ENCODE peak calls at places on chromosomes 12 and 14, in five cellular contexts. S, Y, F, G and A are unnamed samples.

GRCh38 chr14:75559451-75560187 is 18.8 kb upstream of the FLVCR2 start:
- DNase-seq in Y (no peak), G (no peak), F (no peak), S (no peak), A (no peak)

GRCh38 chr14:90034835-90035525 is 26.8 kb upstream of the KCNK13 start:
- DNase-seq in G (no peak), Y (no peak), F (no peak), S (no peak), A (no peak)

GRCh38 chr12:9051156-9051545 is 61.8 kb downstream of the KLRG1 start:
- DNase-seq in F (no peak), G (no peak), S (no peak), Y (no peak), A (no peak)

GRCh38 chr14:35506927-35507326 is 27.0 kb upstream of the INSM2 start:
- DNase-seq in S (no peak), G (no peak), Y (no peak), F (no peak), A (no peak)

GRCh38 chr14:91509878-91510170 is 286 bp downstream of the PPP4R3A start:
- DNase-seq in Y (no peak), S (no peak), G (no peak), F (no peak), A (no peak)

GRCh38 chr12:69641546-69641945 is 30.8 kb upstream of the LRRC10 start:
- DNase-seq in Y (no peak), S (no peak), G (no peak), F (no peak), A (no peak)

GRCh38 chr12:462936-463705 is 3.4 kb downstream of the B4GALNT3 start:
- DNase-seq in F (no peak), Y (no peak), G (peak; percentile 64), S (no peak), A (no peak)

GRCh38 chr12:76967181-76967885 is 88.5 kb upstream of the CSRP2 start:
- DNase-seq in G (no peak), Y (no peak), S (no peak), F (peak; percentile 4), A (no peak)

GRCh38 chr14:100398044-100398443 is 74.9 kb downstream of the SLC25A47 start:
- DNase-seq in S (no peak), Y (no peak), G (no peak), F (no peak), A (no peak)

GRCh38 chr12:49706351-49707126 is 666 bp downstream of the FMNL3 start:
- DNase-seq in F (peak; percentile 46), Y (no peak), S (peak; percentile 4), G (peak; percentile 90), A (no peak)

GRCh38 chr14:57578427-57579220 is 85.0 kb upstream of the CCDC198 start:
- DNase-seq in S (no peak), G (no peak), F (no peak), Y (no peak), A (no peak)

GRCh38 chr12:9634177-9634803 is 26.6 kb upstream of the KLRB1 start:
- DNase-seq in G (peak; percentile 84), Y (no peak), F (peak; percentile 48), S (no peak), A (peak; percentile 43)

GRCh38 chr12:121061831-121062230 is 22.8 kb upstream of the OASL start:
- DNase-seq in S (no peak), F (peak; percentile 9), Y (no peak), G (peak; percentile 0), A (no peak)

GRCh38 chr12:108312073-108312884 is 26.8 kb downstream of the CMKLR1 start:
- DNase-seq in S (no peak), Y (no peak), G (no peak), F (no peak), A (no peak)

GRCh38 chr12:105522166-105522825 is 191.8 kb downstream of the C12orf75 start:
- DNase-seq in Y (no peak), F (peak; percentile 71), G (no peak), S (no peak), A (no peak)

GRCh38 chr14:81311128-81311527 is 89.0 kb downstream of the STON2 start:
- DNase-seq in G (peak; percentile 41), Y (no peak), S (no peak), F (no peak), A (no peak)

GRCh38 chr12:52871291-52871961 is 22.6 kb upstream of the KRT78 start:
- DNase-seq in S (no peak), G (no peak), Y (no peak), F (peak; percentile 99), A (no peak)

GRCh38 chr14:105197274-105197673 is 16.2 kb upstream of the NUDT14 start:
- DNase-seq in Y (no peak), S (no peak), G (no peak), F (peak; percentile 79), A (no peak)

GRCh38 chr12:52036587-52037171 is 14.6 kb upstream of the NR4A1 start:
- DNase-seq in S (peak; percentile 90), G (peak; percentile 91), F (peak; percentile 63), Y (peak; percentile 99), A (no peak)

GRCh38 chr12:8065991-8066594 is at the start of gene C3AR1:
- DNase-seq in G (no peak), S (no peak), F (peak; percentile 70), Y (no peak), A (no peak)

GRCh38 chr12:90978117-90978770 is 23.3 kb upstream of the CCER1 start:
- DNase-seq in G (no peak), F (peak; percentile 100), Y (no peak), S (no peak), A (no peak)

GRCh38 chr12:65327207-65328076 is 49.0 kb downstream of the MSRB3 start:
- DNase-seq in F (peak; percentile 61), Y (no peak), S (no peak), G (no peak), A (no peak)

GRCh38 chr14:82710257-82710841 is 1176.7 kb upstream of the SEL1L start:
- DNase-seq in S (peak; percentile 46), Y (no peak), G (peak; percentile 92), F (no peak), A (peak; percentile 68)

GRCh38 chr12:574475-575128 is 88.6 kb downstream of the NINJ2 start:
- DNase-seq in Y (no peak), S (no peak), G (no peak), F (no peak), A (no peak)

GRCh38 chr12:91896725-91897515 is 248.7 kb downstream of the BTG1 start:
- DNase-seq in Y (no peak), S (no peak), G (no peak), F (no peak), A (no peak)

GRCh38 chr12:2323538-2324261 is 270.9 kb downstream of the CACNA1C start:
- DNase-seq in F (no peak), S (no peak), G (no peak), Y (no peak), A (no peak)

GRCh38 chr12:55720071-55720564 is at the start of gene RDH5:
- DNase-seq in S (peak; percentile 85), Y (no peak), F (no peak), G (no peak), A (no peak)

GRCh38 chr12:106227641-106228319 is 20.0 kb downstream of the CKAP4 start:
- DNase-seq in S (no peak), Y (peak; percentile 41), G (peak; percentile 48), F (no peak), A (no peak)

GRCh38 chr12:105766029-105766428 is 372.7 kb downstream of the NUAK1 start:
- DNase-seq in G (no peak), Y (no peak), S (no peak), F (no peak), A (no peak)

GRCh38 chr14:23580948-23581281 is 2.3 kb upstream of the JPH4 start:
- DNase-seq in Y (peak; percentile 57), G (peak; percentile 65), S (no peak), F (no peak), A (no peak)

GRCh38 chr14:50062438-50063039 is 53.8 kb downstream of the VCPKMT start:
- DNase-seq in G (peak; percentile 84), Y (no peak), S (peak; percentile 42), F (peak; percentile 83), A (no peak)
- H3K4me3 ChIP-seq in G (no peak overlapping the region), Y (no peak overlapping the region), S (no peak overlapping the region), F (no peak overlapping the region), A (no peak overlapping the region)

GRCh38 chr14:65356327-65356836 is 56.1 kb upstream of the FUT8 start:
- DNase-seq in Y (no peak), S (no peak), F (peak; percentile 33), G (peak; percentile 72), A (no peak)
- H3K27ac ChIP-seq in Y (no peak overlapping the region), S (no peak overlapping the region), F (no peak overlapping the region), G (no peak overlapping the region), A (no peak overlapping the region)

GRCh38 chr12:123421314-123421713 is 15.2 kb downstream of the RILPL2 start:
- DNase-seq in S (no peak), F (no peak), Y (no peak), G (no peak), A (no peak)

GRCh38 chr12:123431951-123432886 is 4.3 kb downstream of the RILPL2 start:
- DNase-seq in G (no peak), F (no peak), Y (no peak), S (no peak), A (no peak)

DNA sequence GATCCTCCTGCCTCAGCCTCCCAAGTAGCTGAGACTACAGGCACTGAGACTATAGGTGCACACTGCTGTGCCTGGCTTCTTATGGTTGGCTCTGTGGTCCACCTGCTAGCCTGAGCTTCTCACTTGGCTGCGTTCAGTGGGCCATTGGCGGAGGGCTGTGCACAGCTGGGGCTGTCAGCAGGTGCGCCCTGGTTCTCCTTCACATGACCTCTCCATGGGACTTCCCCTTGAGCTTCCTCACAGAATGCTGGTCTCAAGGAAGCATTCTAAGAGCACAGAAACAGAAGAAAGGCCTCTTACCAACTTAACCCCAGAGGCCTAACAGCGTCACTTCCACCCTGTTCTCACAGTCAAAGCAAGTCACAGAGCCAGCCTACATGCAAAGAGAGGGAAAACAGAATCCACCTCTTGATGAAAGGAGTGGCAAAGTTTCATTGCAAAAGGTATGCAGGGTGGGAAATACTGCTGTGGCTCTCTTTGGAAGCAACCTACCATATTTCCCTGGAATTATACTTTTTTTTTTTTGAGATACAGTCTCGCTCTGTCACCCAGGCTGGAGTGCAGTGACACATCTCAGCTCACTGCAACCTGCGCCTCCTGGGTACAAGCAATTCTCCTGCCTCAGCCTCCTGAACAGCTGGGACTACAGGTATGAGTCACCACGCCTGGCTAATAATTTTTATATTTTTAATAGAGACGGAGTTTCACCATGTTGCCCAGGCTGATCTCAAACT is 9.3 kb downstream of the RILPL2 start:
- DNase-seq in G (no peak), Y (no peak), S (no peak), F (no peak), A (no peak)
- H3K4me3 ChIP-seq in G (no peak overlapping the region), Y (no peak overlapping the region), S (no peak overlapping the region), F (no peak overlapping the region), A (no peak overlapping the region)

GRCh38 chr14:22472935-22473854 is 115.8 kb downstream of the DAD1 start:
- DNase-seq in F (peak; percentile 43), S (no peak), G (peak; percentile 79), Y (no peak), A (peak; percentile 33)
- H3K27ac ChIP-seq in F (no peak overlapping the region), S (no peak overlapping the region), G (no peak overlapping the region), Y (no peak overlapping the region), A (no peak overlapping the region)

DNA sequence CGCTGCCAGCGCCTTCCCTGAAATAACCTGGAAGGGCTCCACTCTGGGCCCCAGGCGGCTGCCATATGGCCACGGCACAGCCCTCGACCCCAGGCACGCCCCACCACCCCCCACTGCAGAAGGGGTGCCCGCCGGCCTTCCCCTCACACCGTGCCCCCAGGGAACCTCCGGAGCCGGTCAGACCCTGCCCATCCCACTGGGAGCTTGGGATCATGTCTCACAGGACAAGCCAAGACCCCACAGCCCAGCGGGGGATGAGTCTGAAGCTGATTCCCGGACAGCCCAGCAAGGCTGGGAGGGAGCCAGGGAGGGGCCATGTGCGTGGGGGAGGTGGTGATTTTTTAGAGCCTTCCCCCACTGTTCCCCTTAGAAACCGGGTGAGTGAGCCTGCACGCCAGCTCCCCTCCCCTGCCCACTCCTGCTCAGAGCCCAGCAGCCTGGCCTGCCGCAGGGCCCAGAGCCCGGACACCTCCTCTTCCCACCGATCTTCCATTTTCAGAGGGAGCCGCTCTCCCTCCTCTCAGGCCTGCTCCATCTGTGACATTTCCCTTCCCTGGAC is 1.4 kb downstream of the RIMBP2 start:
- DNase-seq in Y (no peak), S (no peak), G (peak; percentile 71), F (no peak), A (no peak)
- H3K4me3 ChIP-seq in Y (peak overlapping the region; percentile 29), S (no peak overlapping the region), G (peak overlapping the region; percentile 89), F (no peak overlapping the region), A (no peak overlapping the region)